ENCODE peak calls at places on chromosomes 2 and 18, in five cellular contexts. C is H1, G is GM12878, P is K562, Y is HepG2. S is an unnamed sample.

GRCh38 chr2:151238527-151239487 is 22.9 kb downstream of the RBM43 start:
- DNase-seq in C (no peak), P (peak), Y (peak), G (peak), S (peak)

GRCh38 chr2:37232131-37232933 is 874 bp downstream of the NDUFAF7 start:
- DNase-seq in Y (peak), C (no peak), G (no peak), P (peak), S (no peak)

GRCh38 chr2:133773862-133774674 is 205.8 kb upstream of the NCKAP5 start:
- DNase-seq in Y (no peak), C (no peak), G (no peak), P (no peak), S (no peak)

GRCh38 chr18:67728364-67728763 is 211.8 kb upstream of the DSEL start:
- DNase-seq in C (no peak), Y (no peak), G (no peak), P (no peak), S (no peak)

GRCh38 chr2:79235135-79235534 is 75.6 kb upstream of the REG3A start:
- DNase-seq in Y (peak), G (no peak), P (peak), C (no peak), S (no peak)

GRCh38 chr18:2240311-2240705 is 331.0 kb downstream of the METTL4 start:
- DNase-seq in C (no peak), Y (no peak), P (no peak), G (no peak), S (no peak)

GRCh38 chr2:238053195-238053776 is 7.5 kb upstream of the SCLY start:
- DNase-seq in Y (no peak), P (peak), G (no peak), C (no peak), S (no peak)

GRCh38 chr2:191003405-191004309 is 10.3 kb downstream of the STAT1 start:
- DNase-seq in C (no peak), P (no peak), Y (no peak), G (no peak), S (no peak)

GRCh38 chr2:64730551-64731305 is 77.0 kb upstream of the SERTAD2 start:
- DNase-seq in Y (peak), C (no peak), G (peak), P (peak), S (no peak)

GRCh38 chr2:225479386-225479785 is 79.9 kb downstream of the NYAP2 start:
- DNase-seq in G (no peak), C (no peak), Y (no peak), P (no peak), S (no peak)

GRCh38 chr2:83282067-83282795 is 1176.8 kb downstream of the SUCLG1 start:
- DNase-seq in P (no peak), Y (peak), C (no peak), G (no peak), S (no peak)

GRCh38 chr2:20491739-20492531 is 45.1 kb downstream of the RHOB start:
- DNase-seq in Y (peak), G (no peak), C (no peak), P (peak), S (peak)

GRCh38 chr2:184564092-184564491 is 34.2 kb upstream of the ZNF804A start:
- DNase-seq in G (no peak), C (no peak), P (no peak), Y (no peak), S (no peak)

GRCh38 chr2:171964328-171964727 is 35.4 kb upstream of the METAP1D start:
- DNase-seq in Y (no peak), P (no peak), C (no peak), G (no peak), S (no peak)

GRCh38 chr2:74261204-74261864 is 62.9 kb downstream of the MTHFD2 start:
- DNase-seq in Y (peak), C (peak), G (no peak), P (no peak), S (peak)

GRCh38 chr2:84830095-84830494 is 50.8 kb downstream of the TRABD2A start:
- DNase-seq in C (no peak), Y (no peak), G (no peak), P (peak), S (no peak)

GRCh38 chr2:234974501-234975385 is 22.9 kb downstream of the SH3BP4 start:
- DNase-seq in Y (no peak), G (no peak), P (no peak), C (no peak), S (no peak)

GRCh38 chr2:86331391-86331790 is 6.0 kb downstream of the REEP1 start:
- DNase-seq in Y (peak), G (no peak), P (no peak), C (no peak), S (no peak)

GRCh38 chr2:53233759-53234547 is 533.7 kb upstream of the CHAC2 start:
- DNase-seq in C (no peak), G (no peak), P (no peak), Y (no peak), S (no peak)

GRCh38 chr2:222904557-222905258 is 43.9 kb downstream of the ACSL3 start:
- DNase-seq in G (no peak), C (no peak), P (no peak), Y (no peak), S (no peak)

GRCh38 chr2:239363946-239364637 is 36.7 kb downstream of the HDAC4 start:
- DNase-seq in C (no peak), P (no peak), Y (no peak), G (no peak), S (no peak)

GRCh38 chr2:161044095-161044874 is 115.9 kb upstream of the TANK start:
- DNase-seq in G (no peak), P (no peak), Y (no peak), C (no peak), S (no peak)

GRCh38 chr2:42913280-42913878 is 121.0 kb upstream of the HAAO start:
- DNase-seq in P (peak), G (no peak), Y (no peak), C (no peak), S (no peak)

GRCh38 chr18:9454061-9454703 is 21.1 kb upstream of the RALBP1 start:
- DNase-seq in C (no peak), Y (no peak), G (no peak), P (peak), S (no peak)

GRCh38 chr18:8982416-8983183 is 119.9 kb upstream of the NDUFV2 start:
- DNase-seq in C (no peak), P (peak), G (no peak), Y (peak), S (peak)

GRCh38 chr18:50179465-50179864 is 15.5 kb downstream of the MYO5B start:
- DNase-seq in P (no peak), Y (no peak), C (no peak), G (no peak), S (no peak)

GRCh38 chr2:191321861-191322662 is 76.9 kb downstream of the MYO1B start:
- DNase-seq in Y (no peak), G (no peak), C (peak), P (no peak), S (peak)

GRCh38 chr18:3667255-3668137 is 217.5 kb downstream of the TGIF1 start:
- DNase-seq in C (no peak), Y (peak), P (no peak), G (no peak), S (no peak)

GRCh38 chr18:28183418-28184078 is 6.6 kb upstream of the CDH2 start:
- DNase-seq in C (no peak), G (no peak), P (no peak), Y (peak), S (no peak)

GRCh38 chr2:212288308-212288707 is 250.3 kb downstream of the ERBB4 start:
- DNase-seq in P (no peak), G (no peak), C (no peak), Y (no peak), S (no peak)

GRCh38 chr2:212294816-212295215 is 243.8 kb downstream of the ERBB4 start:
- DNase-seq in Y (no peak), G (no peak), C (no peak), P (no peak), S (no peak)

GRCh38 chr2:212284166-212284565 is 254.4 kb downstream of the ERBB4 start:
- DNase-seq in G (no peak), Y (no peak), P (no peak), C (no peak), S (no peak)

DNA sequence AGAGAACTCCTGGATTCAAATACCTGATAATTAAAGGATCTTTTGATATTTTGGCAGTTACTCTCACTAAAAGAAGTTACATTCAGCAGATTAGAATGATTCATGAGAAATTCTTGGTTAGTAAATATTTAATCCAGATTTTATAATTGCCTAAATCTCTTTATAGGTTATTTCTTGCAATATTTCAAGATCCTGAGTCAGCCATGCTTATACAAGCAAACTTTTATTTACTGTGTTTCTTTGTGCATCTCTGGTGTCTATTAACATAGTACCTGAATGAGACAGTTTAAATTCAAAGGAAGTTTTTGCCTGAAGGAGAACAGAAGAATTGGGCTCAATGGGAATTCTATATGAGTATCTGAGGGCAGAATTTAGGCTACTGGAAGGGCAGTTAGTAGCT is 249.3 kb downstream of the ERBB4 start:
- DNase-seq in P (no peak), G (no peak), Y (no peak), C (no peak), S (no peak)
- TF ChIP-seq ZNF274 in P (no peak), G (no peak), Y (no peak), C (no peak), S (no peak)

DNA sequence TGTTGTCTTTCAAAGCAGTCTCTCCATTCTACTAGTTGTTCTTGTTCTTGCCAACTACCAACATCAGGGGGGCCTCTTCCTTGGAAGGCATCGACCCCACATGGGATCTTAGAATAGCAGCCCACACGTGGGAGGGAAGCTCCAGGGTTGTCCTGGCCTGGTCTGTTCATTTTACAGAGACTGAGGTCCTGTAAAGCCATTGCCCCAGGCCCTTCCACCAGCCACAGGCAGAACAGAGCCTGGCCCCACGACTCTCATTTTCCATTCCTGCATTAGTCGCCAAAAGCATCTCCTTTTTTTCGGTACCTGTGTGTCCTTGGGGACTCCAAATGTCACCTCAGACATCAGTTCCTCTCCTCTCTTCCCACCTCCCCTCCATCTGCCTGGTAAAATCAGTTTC is 28.0 kb downstream of the CNGA3 start:
- DNase-seq in C (no peak), Y (no peak), P (no peak), G (no peak), S (no peak)
- TF ChIP-seq RAD21 in C (no peak), Y (no peak), P (no peak), G (no peak), S (no peak)

DNA sequence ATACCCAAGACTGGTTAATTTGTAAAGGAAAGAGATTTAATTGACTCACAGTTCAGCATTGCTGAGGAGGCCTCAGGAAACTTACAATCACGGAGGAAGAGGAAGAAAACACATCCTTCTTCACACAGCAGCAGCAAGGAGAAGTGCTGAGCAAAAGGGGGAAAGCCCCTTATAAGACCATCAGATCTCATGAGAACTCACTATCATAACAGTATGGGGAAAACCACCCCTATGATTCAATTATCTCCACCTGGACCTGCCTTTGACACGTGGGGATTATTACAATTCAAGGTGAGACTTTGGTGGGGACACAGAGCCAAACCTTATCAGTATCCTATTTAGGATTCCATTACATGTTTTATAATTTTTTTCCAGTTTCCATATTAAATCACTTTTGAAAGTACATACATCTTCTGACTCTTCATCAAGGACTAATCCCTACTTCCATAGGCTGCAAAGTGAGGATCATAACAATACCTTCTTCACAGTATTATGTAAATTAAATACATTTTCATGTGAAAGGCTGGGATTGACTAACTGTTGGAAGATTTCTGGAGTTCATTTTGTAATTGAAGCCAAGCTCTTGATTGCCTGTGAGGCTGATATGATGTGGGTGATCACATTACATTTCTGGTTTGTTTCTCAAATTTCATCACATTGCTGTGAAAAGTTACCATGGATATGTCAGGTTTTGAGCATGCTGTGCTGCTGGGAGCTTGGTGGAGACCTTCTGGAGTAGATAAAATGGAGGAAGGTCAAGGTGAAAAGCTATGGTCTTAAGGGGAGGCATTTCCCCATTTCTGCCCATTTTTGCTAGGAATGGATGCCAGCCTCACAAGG is 31.7 kb upstream of the CERS6 start:
- DNase-seq in G (no peak), P (no peak), C (no peak), Y (no peak), S (no peak)
- TF ChIP-seq ZNF274 in G (no peak), P (no peak), C (no peak), Y (no peak), S (no peak)

GRCh38 chr2:176104338-176105077 is 2.6 kb upstream of the HOXD11 start:
- DNase-seq in C (no peak), G (no peak), P (peak), Y (no peak), S (no peak)
- TF ChIP-seq RAD21 in C (no peak), G (no peak), P (no peak), Y (no peak), S (no peak)

GRCh38 chr2:102520801-102521200 is 47.8 kb downstream of the SLC9A4 start:
- DNase-seq in G (no peak), C (no peak), Y (peak), P (no peak), S (no peak)
- TF ChIP-seq ZNF274 in G (no peak), C (no peak), Y (no peak), P (no peak), S (no peak)

GRCh38 chr2:69436937-69437750 is at the start of gene NFU1:
- DNase-seq in P (peak), Y (peak), C (peak), G (peak), S (peak)

GRCh38 chr2:69437751-69438154 is 518 bp upstream of the NFU1 start:
- DNase-seq in Y (no peak), G (no peak), P (no peak), C (no peak), S (no peak)

GRCh38 chr2:69434753-69435152 is 2.5 kb downstream of the NFU1 start:
- DNase-seq in Y (no peak), P (peak), G (no peak), C (no peak), S (no peak)

GRCh38 chr2:69438580-69438979 is 1.3 kb upstream of the NFU1 start:
- DNase-seq in Y (no peak), C (no peak), P (no peak), G (no peak), S (no peak)

DNA sequence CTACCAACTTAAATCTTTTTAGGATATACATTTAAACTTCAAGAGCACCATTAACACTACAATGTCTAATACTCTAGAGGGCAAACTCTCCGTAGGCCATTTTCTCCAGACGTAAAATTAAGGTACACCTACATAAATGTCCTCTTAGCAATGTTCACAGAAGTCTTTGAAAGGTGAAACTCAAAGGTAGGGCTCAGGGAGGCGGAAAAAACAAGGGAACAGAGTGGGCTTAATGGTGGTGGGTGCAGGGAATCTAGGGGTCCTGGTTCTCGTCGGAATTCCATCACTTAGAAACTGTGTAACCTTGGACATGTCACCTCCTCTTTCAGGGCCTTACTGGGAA is 670 bp downstream of the NFU1 start:
- DNase-seq in C (no peak), Y (no peak), P (no peak), G (peak), S (no peak)
- TF ChIP-seq RAD21 in C (no peak), Y (no peak), P (no peak), G (no peak), S (no peak)

DNA sequence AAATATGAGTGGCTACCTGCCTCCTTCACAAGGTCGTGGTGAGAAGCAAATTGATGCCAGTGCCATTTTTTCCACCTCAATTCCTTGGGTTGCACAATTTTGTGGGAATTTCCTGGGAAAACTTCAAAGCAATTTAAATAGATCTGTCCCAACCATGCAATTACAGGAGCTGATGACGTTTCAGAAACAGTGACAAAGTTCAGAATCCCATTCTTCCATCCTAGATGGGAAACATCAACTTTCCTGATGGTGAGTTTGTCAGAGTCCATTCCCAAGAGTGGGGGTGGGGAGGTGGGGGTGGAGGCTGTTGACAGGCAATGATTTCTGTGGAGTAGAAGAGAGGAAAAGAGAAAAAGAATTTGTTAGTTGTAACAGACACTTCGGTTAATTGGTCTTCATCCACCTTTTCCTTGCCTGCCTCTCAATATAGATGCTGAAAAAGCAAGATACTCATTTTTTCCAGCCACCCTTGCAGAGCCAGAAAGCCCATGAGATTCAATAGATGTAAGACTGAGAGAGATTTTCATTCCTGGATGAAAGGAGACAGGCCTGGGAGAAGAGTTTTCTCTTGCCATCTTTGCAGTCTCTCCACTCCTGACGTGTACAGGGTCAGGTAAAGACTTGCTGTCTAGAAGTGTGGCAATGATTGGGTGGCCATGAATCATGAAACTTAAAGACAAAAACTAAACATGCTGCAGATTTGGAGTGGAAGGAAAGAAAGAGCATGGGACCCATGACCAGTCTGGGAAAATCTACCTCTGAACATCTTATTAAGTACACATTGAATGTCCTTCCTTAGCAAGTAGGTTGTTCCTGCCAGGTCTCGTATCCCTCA is 47.3 kb downstream of the SOCS6 start:
- DNase-seq in Y (peak), C (no peak), P (no peak), G (no peak), S (no peak)
- TF ChIP-seq ZNF274 in Y (no peak), C (no peak), P (no peak), G (no peak), S (no peak)

GRCh38 chr2:10234013-10234306 is 68.7 kb upstream of the HPCAL1 start:
- DNase-seq in C (no peak), P (no peak), Y (no peak), G (no peak), S (no peak)

GRCh38 chr2:10236571-10237391 is 65.9 kb upstream of the HPCAL1 start:
- DNase-seq in C (no peak), Y (no peak), P (no peak), G (no peak), S (no peak)

GRCh38 chr2:10235909-10236550 is 66.7 kb upstream of the HPCAL1 start:
- DNase-seq in P (no peak), Y (no peak), C (no peak), G (no peak), S (no peak)

GRCh38 chr2:10234409-10235094 is 68.2 kb upstream of the HPCAL1 start:
- DNase-seq in C (no peak), Y (no peak), P (no peak), G (no peak), S (no peak)

GRCh38 chr2:10235099-10235908 is 67.4 kb upstream of the HPCAL1 start:
- DNase-seq in Y (no peak), C (no peak), P (no peak), G (no peak), S (no peak)
- TF ChIP-seq RAD21 in Y (no peak), C (no peak), P (no peak), G (no peak), S (no peak)

S was measured in HCT116.